ENCODE peak calls at places on chromosome X, in ten cellular contexts. Q is right atrium auricular region, J is tibial nerve, E is NCI-H1092 treated with DMSO at 0.1 percent for 48 hours, X is breast epithelium, S is AG09319, I is EH, R is A549, U is HFFc6, A is MG63. G is an unnamed sample.
A peak's percentile ranks its signal among the peaks of the same experiment; 100 is the strongest.

GRCh38 chrX:72130762-72131231 is 918 bp downstream of the RTL5 start:
- DNase-seq in Q (no peak), J (no peak), E (no peak), X (no peak), S (no peak), I (no peak), R (no peak), U (no peak), A (no peak), G (no peak)

GRCh38 chrX:2311483-2311882 is 189.3 kb downstream of the DHRSX start:
- DNase-seq in Q (no peak), J (no peak), E (no peak), X (no peak), S (no peak), I (no peak), R (no peak), U (no peak), A (no peak), G (no peak)

GRCh38 chrX:9153299-9153698 is 119.4 kb upstream of the FAM9B start:
- DNase-seq in Q (no peak), J (no peak), E (no peak), X (no peak), S (no peak), I (peak; percentile 68), R (no peak), U (peak; percentile 50), A (no peak), G (peak; percentile 49)

GRCh38 chrX:24301806-24302205 is 12.1 kb downstream of the SUPT20HL2 start:
- DNase-seq in Q (no peak), J (no peak), E (no peak), X (no peak), S (no peak), I (no peak), R (no peak), U (no peak), A (no peak), G (no peak)

GRCh38 chrX:9374537-9374936 is 90.3 kb upstream of the TBL1X start:
- DNase-seq in Q (no peak), J (no peak), E (no peak), X (no peak), S (no peak), I (no peak), R (no peak), U (no peak), A (peak; percentile 31), G (no peak)

GRCh38 chrX:302975-303374 is 15.6 kb downstream of the GTPBP6 start:
- DNase-seq in Q (no peak), J (no peak), E (no peak), X (peak; percentile 27), S (no peak), I (no peak), R (no peak), U (no peak), A (no peak), G (no peak)

GRCh38 chrX:56763556-56764152 is 34.6 kb downstream of the NBDY start:
- DNase-seq in Q (peak; percentile 83), J (no peak), E (no peak), X (no peak), S (peak; percentile 73), I (no peak), R (no peak), U (no peak), A (no peak), G (peak; percentile 16)

GRCh38 chrX:101357166-101357795 is 8.7 kb upstream of the TIMM8A start:
- DNase-seq in Q (no peak), J (no peak), E (no peak), X (no peak), S (no peak), I (peak; percentile 3), R (no peak), U (peak; percentile 20), A (no peak), G (peak; percentile 12)

GRCh38 chrX:46220822-46221221 is 324.4 kb downstream of the ZNF674 start:
- DNase-seq in Q (no peak), J (no peak), E (no peak), X (no peak), S (no peak), I (no peak), R (no peak), U (no peak), A (no peak), G (no peak)

GRCh38 chrX:153651540-153652079 is 4.6 kb downstream of the DUSP9 start:
- DNase-seq in Q (no peak), J (no peak), E (no peak), X (no peak), S (no peak), I (peak; percentile 12), R (peak; percentile 44), U (no peak), A (no peak), G (no peak)

GRCh38 chrX:68648960-68649359 is 1.5 kb downstream of the STARD8 start:
- DNase-seq in Q (no peak), J (no peak), E (no peak), X (no peak), S (no peak), I (peak; percentile 77), R (no peak), U (no peak), A (no peak), G (no peak)

GRCh38 chrX:8960809-8961413 is 73.0 kb downstream of the FAM9B start:
- DNase-seq in Q (no peak), J (no peak), E (no peak), X (no peak), S (peak; percentile 29), I (peak; percentile 40), R (no peak), U (no peak), A (no peak), G (no peak)

GRCh38 chrX:118536687-118537461 is 41.3 kb downstream of the DOCK11 start:
- DNase-seq in Q (no peak), J (no peak), E (no peak), X (no peak), S (no peak), I (peak; percentile 59), R (peak; percentile 14), U (no peak), A (no peak), G (peak; percentile 34)

GRCh38 chrX:116345953-116346352 is 90.5 kb upstream of the SLC6A14 start:
- DNase-seq in Q (no peak), J (no peak), E (no peak), X (no peak), S (no peak), I (no peak), R (no peak), U (no peak), A (no peak), G (no peak)

GRCh38 chrX:11269996-11270395 is 23.2 kb upstream of the AMELX start:
- DNase-seq in Q (no peak), J (no peak), E (no peak), X (no peak), S (no peak), I (no peak), R (no peak), U (no peak), A (peak; percentile 42), G (no peak)

GRCh38 chrX:84729809-84730208 is 227.6 kb upstream of the HDX start:
- DNase-seq in Q (no peak), J (no peak), E (peak; percentile 65), X (no peak), S (peak; percentile 3), I (peak; percentile 41), R (peak; percentile 5), U (peak; percentile 2), A (peak; percentile 0), G (no peak)

GRCh38 chrX:10231461-10231860 is 74.7 kb downstream of the CLCN4 start:
- DNase-seq in Q (no peak), J (no peak), E (no peak), X (no peak), S (no peak), I (no peak), R (no peak), U (no peak), A (no peak), G (no peak)

GRCh38 chrX:87098477-87098876 is 419.1 kb upstream of the KLHL4 start:
- DNase-seq in Q (no peak), J (no peak), E (no peak), X (no peak), S (no peak), I (no peak), R (no peak), U (no peak), A (no peak), G (no peak)

GRCh38 chrX:151970661-151971060 is 3.8 kb downstream of the GABRE start:
- DNase-seq in Q (peak; percentile 83), J (peak; percentile 40), E (no peak), X (peak; percentile 54), S (peak; percentile 81), I (peak; percentile 96), R (peak; percentile 63), U (peak; percentile 91), A (peak; percentile 94), G (peak; percentile 82)

GRCh38 chrX:24423960-24424359 is 41.1 kb upstream of the PDK3 start:
- DNase-seq in Q (no peak), J (no peak), E (no peak), X (no peak), S (no peak), I (peak; percentile 30), R (no peak), U (no peak), A (no peak), G (no peak)

GRCh38 chrX:132568291-132568690 is 79.5 kb upstream of the MBNL3 start:
- DNase-seq in Q (no peak), J (no peak), E (no peak), X (no peak), S (no peak), I (no peak), R (no peak), U (no peak), A (no peak), G (no peak)

GRCh38 chrX:103175944-103176753 is 38.8 kb upstream of the BEX4 start:
- DNase-seq in Q (peak; percentile 75), J (peak; percentile 56), E (peak; percentile 50), X (peak; percentile 60), S (peak; percentile 11), I (peak; percentile 51), R (peak; percentile 37), U (peak; percentile 34), A (peak; percentile 17), G (peak; percentile 58)

GRCh38 chrX:129957241-129958099 is 25.0 kb upstream of the BCORL1 start:
- DNase-seq in Q (peak; percentile 63), J (no peak), E (peak; percentile 25), X (no peak), S (no peak), I (peak; percentile 65), R (peak; percentile 84), U (peak; percentile 6), A (peak; percentile 48), G (no peak)

GRCh38 chrX:111395132-111395531 is 16.9 kb downstream of the DCX start:
- DNase-seq in Q (no peak), J (no peak), E (no peak), X (no peak), S (no peak), I (no peak), R (no peak), U (no peak), A (no peak), G (no peak)

GRCh38 chrX:45824471-45824870 is 623.8 kb upstream of the DIPK2B start:
- DNase-seq in Q (no peak), J (no peak), E (peak; percentile 10), X (no peak), S (peak; percentile 62), I (peak; percentile 93), R (peak; percentile 73), U (peak; percentile 94), A (peak; percentile 90), G (peak; percentile 91)

GRCh38 chrX:12958059-12958458 is 16.9 kb upstream of the TMSB4X start:
- DNase-seq in Q (no peak), J (no peak), E (no peak), X (no peak), S (no peak), I (no peak), R (no peak), U (no peak), A (no peak), G (no peak)

GRCh38 chrX:137742846-137743245 is 176.9 kb downstream of the ZIC3 start:
- DNase-seq in Q (no peak), J (no peak), E (no peak), X (no peak), S (no peak), I (no peak), R (no peak), U (no peak), A (no peak), G (no peak)

GRCh38 chrX:85309717-85310116 is 65.9 kb downstream of the ZNF711 start:
- DNase-seq in Q (no peak), J (no peak), E (no peak), X (no peak), S (no peak), I (no peak), R (no peak), U (no peak), A (no peak), G (no peak)

G was measured in brain microvascular endothelial cell.